ENCODE peak calls at places on chromosomes 13 and 19, in nine cellular contexts. R is cardiac fibroblast, J is transverse colon, A is endothelial cell of umbilical vein, L is HFFc6, G is endothelial cell, E is adrenal gland, T is neural crest cell, Y is omental fat pad. M is an unnamed sample.

GRCh38 chr19:47028372-47028672 is 8.7 kb downstream of the NPAS1 start:
- DNase-seq in A (no peak), R (no peak), E (no peak), L (no peak), J (no peak), T (no peak), G (peak; percentile 19), Y (no peak), M (no peak)

GRCh38 chr13:73133536-73133935 is 74.7 kb downstream of the KLF5 start:
- DNase-seq in L (peak; percentile 50), J (peak; percentile 60), T (no peak), G (no peak), Y (no peak), R (no peak), E (no peak), A (no peak), M (no peak)

GRCh38 chr19:19151418-19151817 is 13.1 kb upstream of the TMEM161A start:
- DNase-seq in L (no peak), Y (no peak), G (no peak), E (no peak), A (no peak), J (peak; percentile 45), T (no peak), R (no peak), M (no peak)

GRCh38 chr19:37988758-37989635 is 82.0 kb downstream of the SIPA1L3 start:
- DNase-seq in L (no peak), R (no peak), E (no peak), A (no peak), T (no peak), Y (no peak), J (no peak), G (no peak), M (no peak)

GRCh38 chr19:3324405-3324856 is 42.0 kb upstream of the NFIC start:
- DNase-seq in T (peak; percentile 63), L (no peak), R (peak; percentile 26), G (peak; percentile 62), J (peak; percentile 78), Y (peak; percentile 72), A (peak; percentile 30), E (peak; percentile 84), M (peak; percentile 39)

GRCh38 chr19:9989504-9989903 is 20.8 kb downstream of the COL5A3 start:
- DNase-seq in R (no peak), L (no peak), A (no peak), Y (no peak), T (no peak), E (no peak), G (no peak), J (no peak), M (no peak)

GRCh38 chr19:50880241-50880640 is 7.0 kb downstream of the KLK2 start:
- DNase-seq in T (no peak), L (no peak), Y (no peak), A (no peak), J (no peak), G (no peak), R (no peak), E (no peak), M (no peak)

GRCh38 chr13:91133941-91134772 is 213.3 kb upstream of the MIR17HG start:
- DNase-seq in G (peak; percentile 41), E (peak; percentile 71), A (peak; percentile 63), T (peak; percentile 53), Y (no peak), R (peak; percentile 76), J (peak; percentile 31), L (peak; percentile 47), M (peak; percentile 79)

GRCh38 chr13:22061371-22061805 is 390.5 kb downstream of the FGF9 start:
- DNase-seq in J (no peak), T (no peak), R (no peak), E (no peak), A (no peak), Y (no peak), L (no peak), G (no peak), M (no peak)

GRCh38 chr19:54454781-54455675 is 6.0 kb downstream of the LENG8 start:
- DNase-seq in T (no peak), E (no peak), R (no peak), A (no peak), L (no peak), Y (no peak), J (no peak), G (no peak), M (no peak)

GRCh38 chr13:24076124-24076523 is 84.4 kb upstream of the SPATA13 start:
- DNase-seq in R (no peak), L (no peak), Y (no peak), G (no peak), T (no peak), J (peak; percentile 49), A (no peak), E (peak; percentile 63), M (no peak)

GRCh38 chr13:72567566-72567965 is 159.9 kb downstream of the MZT1 start:
- DNase-seq in R (no peak), T (no peak), L (no peak), A (no peak), G (no peak), Y (no peak), E (no peak), J (no peak), M (no peak)

GRCh38 chr19:6610934-6611370 is 20.0 kb upstream of the CD70 start:
- DNase-seq in E (no peak), G (no peak), J (no peak), R (peak; percentile 82), A (peak; percentile 84), L (peak; percentile 93), Y (no peak), T (no peak), M (peak; percentile 72)

DNA sequence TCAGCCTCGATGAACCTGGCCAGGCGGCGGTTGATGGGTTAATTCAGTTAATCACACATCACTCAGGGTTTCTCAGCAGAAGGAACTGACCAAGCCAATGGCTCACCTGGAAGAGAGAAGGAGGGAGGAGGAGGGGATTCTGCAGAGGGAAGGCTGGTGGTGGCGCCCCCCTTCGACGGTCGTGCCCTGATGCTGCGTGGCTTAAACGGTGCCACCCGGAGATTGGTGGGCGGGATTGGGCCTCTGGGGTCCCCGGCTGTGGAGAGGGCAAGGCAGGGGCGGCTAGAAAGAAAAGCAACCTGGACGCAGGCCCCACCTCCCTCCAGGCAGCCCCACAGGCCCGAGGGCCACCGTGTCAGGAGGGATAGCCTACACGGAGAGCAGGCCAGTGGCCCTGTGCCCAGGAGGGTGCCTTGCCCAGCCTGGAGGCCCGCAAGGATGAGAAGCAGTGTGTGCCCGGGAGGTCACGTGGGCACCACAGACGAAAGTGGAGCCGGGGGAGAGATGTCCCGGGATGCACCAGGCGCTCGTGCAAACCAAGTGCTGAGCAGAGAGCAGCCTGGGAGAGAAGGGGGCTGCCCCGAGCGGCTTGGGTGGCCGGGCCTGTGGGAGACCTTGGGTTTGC is 16.0 kb downstream of the CSNK1G2 start:
- DNase-seq in G (no peak), Y (no peak), E (peak; percentile 83), L (no peak), A (no peak), R (no peak), T (no peak), J (peak; percentile 31), M (no peak)
- TF ChIP-seq CTCF in G (no peak), Y (no peak), E (no peak), L (no peak), A (no peak), R (no peak), T (no peak), J (no peak), M (no peak)

DNA sequence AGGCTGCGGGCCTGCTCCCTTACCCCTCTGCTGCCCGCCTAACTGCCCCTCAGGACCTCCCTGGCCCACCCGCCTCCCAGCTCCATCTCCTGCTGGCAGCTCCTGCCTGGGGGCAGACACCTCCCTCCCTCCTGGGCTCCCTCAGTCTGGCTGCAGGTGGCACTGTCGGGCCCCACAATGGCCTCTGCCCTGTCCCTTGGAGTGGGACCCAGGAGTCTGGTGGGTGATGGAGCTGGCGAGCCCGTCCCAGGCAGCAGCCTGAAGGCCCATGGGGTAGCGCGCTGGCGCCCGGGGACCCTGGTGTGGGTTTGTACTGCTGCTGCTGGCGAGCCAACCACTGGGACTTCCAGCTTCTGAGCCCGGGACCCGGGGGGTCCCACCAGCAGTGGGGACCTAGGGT is 83.6 kb downstream of the KDM4B start:
- DNase-seq in E (peak; percentile 80), A (no peak), Y (no peak), J (no peak), L (no peak), R (no peak), G (no peak), T (no peak), M (no peak)
- TF ChIP-seq CTCF in E (no peak), A (peak; percentile 2), Y (no peak), J (no peak), L (peak; percentile 27), R (peak; percentile 12), G (no peak), T (no peak), M (no peak)

DNA sequence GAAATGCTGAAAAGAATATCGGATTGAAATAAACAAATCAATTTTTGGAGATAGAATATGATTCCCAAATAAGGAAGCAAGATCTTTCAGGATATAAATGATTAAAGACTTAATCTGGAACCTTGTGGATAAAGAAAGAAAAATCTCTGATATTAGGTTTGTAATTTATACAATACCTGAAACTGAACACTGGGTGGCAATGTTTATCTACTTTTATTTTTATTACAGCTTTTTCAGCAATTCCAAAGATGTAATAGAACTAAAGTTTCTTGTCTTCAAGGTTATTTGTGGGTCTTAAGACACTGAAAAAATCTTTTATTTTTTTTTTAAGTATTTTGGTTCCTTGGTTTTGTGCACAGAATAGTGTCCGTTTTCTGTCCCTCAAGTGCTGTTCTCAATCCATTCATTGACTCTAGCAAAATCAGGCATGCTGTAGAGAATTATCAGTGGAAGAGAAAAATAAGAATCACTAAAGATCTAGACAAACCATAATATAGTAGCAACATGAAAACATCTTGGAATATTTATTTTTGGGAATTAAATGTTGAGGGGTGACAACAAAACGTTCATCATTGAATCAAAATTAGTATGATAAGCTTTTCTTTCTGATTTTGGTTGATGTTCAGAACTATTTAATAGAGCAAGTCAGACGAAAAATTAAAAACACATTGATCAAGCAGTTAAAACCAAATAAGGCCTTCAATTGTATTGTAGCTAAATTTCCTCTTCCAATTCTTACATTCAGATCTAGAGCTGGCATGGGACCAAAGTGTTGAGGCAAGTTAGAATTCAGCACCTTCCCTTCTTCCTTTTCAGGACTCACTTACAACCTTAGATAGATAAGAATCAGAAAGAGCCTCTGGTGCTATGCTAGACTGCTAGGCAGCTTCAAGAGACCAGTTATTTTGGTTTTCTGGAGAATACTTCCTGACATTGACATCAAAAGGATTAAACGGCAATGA is 704.4 kb upstream of the PCDH20 start:
- DNase-seq in R (peak; percentile 12), L (no peak), E (no peak), Y (no peak), G (no peak), T (no peak), J (no peak), A (peak; percentile 7), M (peak; percentile 25)
- TF ChIP-seq CTCF in R (peak; percentile 29), L (peak; percentile 75), E (peak; percentile 25), Y (no peak), G (peak; percentile 83), T (peak; percentile 76), J (peak; percentile 27), A (no peak), M (peak; percentile 31)

GRCh38 chr13:58907347-58907746 is 1256.4 kb downstream of the DIAPH3 start:
- DNase-seq in Y (no peak), J (no peak), T (no peak), G (no peak), R (peak; percentile 8), A (no peak), L (no peak), E (no peak), M (peak; percentile 16)
- TF ChIP-seq CTCF in Y (no peak), J (no peak), T (peak; percentile 36), G (no peak), R (no peak), A (no peak), L (peak; percentile 8), E (no peak), M (peak; percentile 26)

GRCh38 chr13:98869408-98870090 is 108.3 kb downstream of the DOCK9 start:
- DNase-seq in J (no peak), L (no peak), R (peak; percentile 24), G (no peak), A (peak; percentile 79), E (peak; percentile 76), T (no peak), Y (no peak), M (peak; percentile 33)
- TF ChIP-seq CTCF in J (no peak), L (peak; percentile 71), R (peak; percentile 24), G (peak; percentile 65), A (no peak), E (no peak), T (peak; percentile 49), Y (no peak), M (peak; percentile 26)